ENCODE peak calls at places on chromosomes 12 and 14, in five cellular contexts. One of them, this sample, is unnamed.
A peak's percentile ranks its signal among the peaks of the same experiment; 100 is the strongest.

GRCh38 chr12:102478416-102479098 is 1.8 kb downstream of the IGF1 start:
- DNase-seq in endothelial cell of umbilical vein: no peak
- DNase-seq in AG04450: no peak
- DNase-seq in neural progenitor cell: peak; percentile 64
- DNase-seq in thyroid gland: peak; percentile 33
- DNase-seq in this sample: no peak

GRCh38 chr14:93715279-93715927 is 72.9 kb downstream of the PRIMA1 start:
- DNase-seq in neural progenitor cell: no peak
- DNase-seq in AG04450: no peak
- DNase-seq in thyroid gland: peak; percentile 38
- DNase-seq in endothelial cell of umbilical vein: no peak
- DNase-seq in this sample: no peak

GRCh38 chr12:78085562-78086182 is 255.0 kb downstream of the NAV3 start:
- DNase-seq in AG04450: peak; percentile 15
- DNase-seq in thyroid gland: no peak
- DNase-seq in endothelial cell of umbilical vein: no peak
- DNase-seq in neural progenitor cell: no peak
- DNase-seq in this sample: no peak

GRCh38 chr12:111068281-111068680 is 147.9 kb upstream of the MYL2 start:
- DNase-seq in neural progenitor cell: peak; percentile 41
- DNase-seq in endothelial cell of umbilical vein: no peak
- DNase-seq in AG04450: no peak
- DNase-seq in thyroid gland: no peak
- DNase-seq in this sample: no peak

GRCh38 chr14:99273724-99274345 is 1.8 kb upstream of the BCL11B start:
- DNase-seq in thyroid gland: peak; percentile 59
- DNase-seq in AG04450: no peak
- DNase-seq in neural progenitor cell: no peak
- DNase-seq in endothelial cell of umbilical vein: no peak
- DNase-seq in this sample: no peak

GRCh38 chr14:69651653-69652052 is 40.3 kb downstream of the SUSD6 start:
- DNase-seq in neural progenitor cell: no peak
- DNase-seq in thyroid gland: no peak
- DNase-seq in endothelial cell of umbilical vein: no peak
- DNase-seq in AG04450: no peak
- DNase-seq in this sample: no peak

GRCh38 chr12:71846322-71846940 is 6.9 kb downstream of the TBC1D15 start:
- DNase-seq in thyroid gland: no peak
- DNase-seq in endothelial cell of umbilical vein: peak; percentile 54
- DNase-seq in AG04450: no peak
- DNase-seq in neural progenitor cell: no peak
- DNase-seq in this sample: no peak

GRCh38 chr12:111429760-111430417 is 24.2 kb downstream of the SH2B3 start:
- DNase-seq in neural progenitor cell: no peak
- DNase-seq in thyroid gland: no peak
- DNase-seq in AG04450: no peak
- DNase-seq in endothelial cell of umbilical vein: peak; percentile 61
- DNase-seq in this sample: no peak

GRCh38 chr12:22631863-22632463 is 7.0 kb downstream of the ETNK1 start:
- DNase-seq in neural progenitor cell: no peak
- DNase-seq in AG04450: no peak
- DNase-seq in endothelial cell of umbilical vein: peak; percentile 26
- DNase-seq in thyroid gland: no peak
- DNase-seq in this sample: no peak

GRCh38 chr12:78096909-78097597 is 266.4 kb downstream of the NAV3 start:
- DNase-seq in endothelial cell of umbilical vein: peak; percentile 19
- DNase-seq in AG04450: peak; percentile 26
- DNase-seq in thyroid gland: no peak
- DNase-seq in neural progenitor cell: no peak
- DNase-seq in this sample: no peak

GRCh38 chr12:1795221-1795784 is 25.1 kb upstream of the LRTM2 start:
- DNase-seq in endothelial cell of umbilical vein: no peak
- DNase-seq in neural progenitor cell: no peak
- DNase-seq in thyroid gland: no peak
- DNase-seq in AG04450: no peak
- DNase-seq in this sample: peak; percentile 29

GRCh38 chr12:59742831-59743230 is 147.0 kb downstream of the SLC16A7 start:
- DNase-seq in thyroid gland: no peak
- DNase-seq in neural progenitor cell: no peak
- DNase-seq in endothelial cell of umbilical vein: no peak
- DNase-seq in AG04450: no peak
- DNase-seq in this sample: no peak

GRCh38 chr12:26723379-26724308 is 109.3 kb downstream of the ITPR2 start:
- DNase-seq in thyroid gland: no peak
- DNase-seq in AG04450: no peak
- DNase-seq in endothelial cell of umbilical vein: peak; percentile 63
- DNase-seq in neural progenitor cell: no peak
- DNase-seq in this sample: no peak

GRCh38 chr12:69059465-69060457 is 126.8 kb upstream of the CPM start:
- DNase-seq in AG04450: peak; percentile 54
- DNase-seq in neural progenitor cell: no peak
- DNase-seq in thyroid gland: no peak
- DNase-seq in endothelial cell of umbilical vein: peak; percentile 75
- DNase-seq in this sample: no peak

GRCh38 chr12:16155938-16156337 is 121.5 kb downstream of the SLC15A5 start:
- DNase-seq in AG04450: no peak
- DNase-seq in neural progenitor cell: no peak
- DNase-seq in thyroid gland: no peak
- DNase-seq in endothelial cell of umbilical vein: no peak
- DNase-seq in this sample: no peak

GRCh38 chr12:64611430-64612286 is 1.4 kb downstream of the RASSF3 start:
- DNase-seq in neural progenitor cell: peak; percentile 41
- DNase-seq in endothelial cell of umbilical vein: peak; percentile 55
- DNase-seq in AG04450: no peak
- DNase-seq in thyroid gland: peak; percentile 35
- DNase-seq in this sample: peak; percentile 43

GRCh38 chr14:92456215-92457017 is 57.2 kb upstream of the RIN3 start:
- DNase-seq in AG04450: peak; percentile 54
- DNase-seq in endothelial cell of umbilical vein: peak; percentile 66
- DNase-seq in thyroid gland: peak; percentile 16
- DNase-seq in neural progenitor cell: peak; percentile 83
- DNase-seq in this sample: peak; percentile 58

GRCh38 chr14:72404998-72405397 is 472.8 kb downstream of the RGS6 start:
- DNase-seq in neural progenitor cell: peak; percentile 43
- DNase-seq in AG04450: no peak
- DNase-seq in endothelial cell of umbilical vein: no peak
- DNase-seq in thyroid gland: no peak
- DNase-seq in this sample: no peak

GRCh38 chr12:64608901-64609542 is 1.3 kb upstream of the RASSF3 start:
- DNase-seq in AG04450: no peak
- DNase-seq in endothelial cell of umbilical vein: peak; percentile 80
- DNase-seq in thyroid gland: peak; percentile 6
- DNase-seq in neural progenitor cell: peak; percentile 33
- DNase-seq in this sample: peak; percentile 34

GRCh38 chr12:15824516-15824915 is 35.3 kb upstream of the EPS8 start:
- DNase-seq in AG04450: no peak
- DNase-seq in thyroid gland: no peak
- DNase-seq in neural progenitor cell: no peak
- DNase-seq in endothelial cell of umbilical vein: no peak
- DNase-seq in this sample: no peak

GRCh38 chr14:93120952-93121834 is 5.5 kb upstream of the ITPK1 start:
- DNase-seq in neural progenitor cell: no peak
- DNase-seq in AG04450: no peak
- DNase-seq in thyroid gland: no peak
- DNase-seq in endothelial cell of umbilical vein: no peak
- DNase-seq in this sample: no peak

GRCh38 chr14:48323655-48324054 is 648.2 kb upstream of the MDGA2 start:
- DNase-seq in endothelial cell of umbilical vein: no peak
- DNase-seq in AG04450: no peak
- DNase-seq in neural progenitor cell: no peak
- DNase-seq in thyroid gland: no peak
- DNase-seq in this sample: no peak

GRCh38 chr12:130835436-130835835 is 3.6 kb downstream of the STX2 start:
- DNase-seq in AG04450: no peak
- DNase-seq in endothelial cell of umbilical vein: no peak
- DNase-seq in thyroid gland: no peak
- DNase-seq in neural progenitor cell: no peak
- DNase-seq in this sample: no peak

GRCh38 chr14:68523994-68524725 is 268.7 kb downstream of the ZFP36L1 start:
- DNase-seq in thyroid gland: no peak
- DNase-seq in endothelial cell of umbilical vein: no peak
- DNase-seq in AG04450: no peak
- DNase-seq in neural progenitor cell: no peak
- DNase-seq in this sample: no peak

GRCh38 chr12:118136559-118137003 is 657 bp downstream of the PEBP1 start:
- DNase-seq in thyroid gland: peak; percentile 58
- DNase-seq in AG04450: no peak
- DNase-seq in neural progenitor cell: peak; percentile 68
- DNase-seq in endothelial cell of umbilical vein: peak; percentile 45
- DNase-seq in this sample: peak; percentile 50

DNA sequence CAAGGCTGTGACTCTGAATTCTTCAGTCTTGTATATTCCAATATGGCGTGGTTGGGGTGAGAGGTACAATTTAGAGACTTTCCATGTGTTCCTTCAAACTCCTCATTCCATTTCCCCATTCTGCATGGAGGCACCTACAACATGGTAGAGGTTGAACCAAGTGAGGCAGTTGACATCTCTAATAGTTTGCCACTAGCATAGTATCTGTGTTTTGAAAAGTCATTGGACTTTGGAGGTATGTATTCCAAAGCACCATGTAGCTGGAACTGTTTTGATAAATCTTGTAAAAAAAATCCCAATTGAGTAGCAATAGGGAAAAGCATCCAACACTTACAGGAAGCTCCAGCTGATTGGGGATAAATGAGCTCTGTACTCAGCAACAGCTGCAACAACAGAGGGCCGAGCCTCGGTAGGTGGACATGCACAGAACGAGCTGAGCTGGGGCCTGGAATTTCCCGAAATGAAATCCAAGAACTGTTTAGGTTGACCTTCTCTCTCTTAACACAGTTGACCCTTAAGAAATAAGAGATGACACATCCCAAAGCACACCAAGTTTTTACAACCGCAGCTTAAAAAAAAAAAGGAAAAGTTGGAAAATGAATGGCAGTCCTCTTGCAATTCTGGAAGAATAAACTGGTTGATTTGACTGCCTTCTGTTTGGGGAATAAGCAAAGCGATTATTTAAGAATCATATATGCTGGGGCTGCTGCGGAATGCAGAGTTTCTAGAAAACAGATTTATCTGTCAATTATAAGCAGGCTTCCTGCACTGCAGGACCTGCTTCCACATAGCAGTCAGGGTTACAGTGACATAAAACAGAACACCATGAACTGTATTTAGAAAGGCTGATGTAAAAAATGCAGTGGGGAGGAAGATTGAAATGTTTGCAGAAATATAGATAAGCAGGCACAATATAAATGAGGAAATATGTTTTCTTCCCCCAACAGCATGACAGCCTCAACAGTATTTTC is 194.6 kb upstream of the KRR1 start:
- DNase-seq in neural progenitor cell: no peak
- DNase-seq in endothelial cell of umbilical vein: peak; percentile 98
- DNase-seq in thyroid gland: no peak
- DNase-seq in AG04450: peak; percentile 99
- DNase-seq in this sample: peak; percentile 33
- H3K27ac ChIP-seq in neural progenitor cell: no peak overlapping the region
- H3K27ac ChIP-seq in endothelial cell of umbilical vein: peak overlapping the region; percentile 84
- H3K27ac ChIP-seq in thyroid gland: no peak overlapping the region
- H3K27ac ChIP-seq in AG04450: peak overlapping the region; percentile 84
- H3K27ac ChIP-seq in this sample: peak overlapping the region; percentile 40

GRCh38 chr12:54593716-54594115 is 5.3 kb upstream of the PPP1R1A start:
- DNase-seq in thyroid gland: no peak
- DNase-seq in AG04450: no peak
- DNase-seq in endothelial cell of umbilical vein: no peak
- DNase-seq in neural progenitor cell: no peak
- DNase-seq in this sample: no peak
- H3K27me3 ChIP-seq in thyroid gland: no peaks in the 10 kb centered on the region
- H3K27me3 ChIP-seq in AG04450: peaks cover 41% of the 10 kb centered on the region
- H3K27me3 ChIP-seq in endothelial cell of umbilical vein: peaks cover 40% of the 10 kb centered on the region
- H3K27me3 ChIP-seq in neural progenitor cell: peaks cover 55% of the 10 kb centered on the region
- H3K27me3 ChIP-seq in this sample: no peaks in the 10 kb centered on the region

GRCh38 chr12:3073438-3074255 is 3.5 kb upstream of the TSPAN9 start:
- DNase-seq in AG04450: peak; percentile 69
- DNase-seq in neural progenitor cell: peak; percentile 84
- DNase-seq in thyroid gland: peak; percentile 80
- DNase-seq in endothelial cell of umbilical vein: peak; percentile 90
- DNase-seq in this sample: peak; percentile 88

GRCh38 chr12:3075315-3075714 is 1.9 kb upstream of the TSPAN9 start:
- DNase-seq in neural progenitor cell: no peak
- DNase-seq in endothelial cell of umbilical vein: no peak
- DNase-seq in AG04450: no peak
- DNase-seq in thyroid gland: no peak
- DNase-seq in this sample: no peak

GRCh38 chr12:3077572-3078081 is 448 bp downstream of the TSPAN9 start:
- DNase-seq in thyroid gland: peak; percentile 28
- DNase-seq in endothelial cell of umbilical vein: no peak
- DNase-seq in AG04450: no peak
- DNase-seq in neural progenitor cell: no peak
- DNase-seq in this sample: no peak

GRCh38 chr12:3078086-3078820 is 1.1 kb downstream of the TSPAN9 start:
- DNase-seq in endothelial cell of umbilical vein: peak; percentile 47
- DNase-seq in AG04450: no peak
- DNase-seq in thyroid gland: no peak
- DNase-seq in neural progenitor cell: no peak
- DNase-seq in this sample: no peak

GRCh38 chr12:3076730-3077571 is at the start of gene TSPAN9:
- DNase-seq in neural progenitor cell: peak; percentile 92
- DNase-seq in thyroid gland: peak; percentile 92
- DNase-seq in AG04450: no peak
- DNase-seq in endothelial cell of umbilical vein: peak; percentile 71
- DNase-seq in this sample: peak; percentile 78
- TF ChIP-seq CTCF in neural progenitor cell: no peak
- TF ChIP-seq CTCF in thyroid gland: no peak
- TF ChIP-seq CTCF in AG04450: no peak
- TF ChIP-seq CTCF in endothelial cell of umbilical vein: no peak
- TF ChIP-seq CTCF in this sample: no peak

GRCh38 chr12:96447256-96447655 is 42.1 kb upstream of the CFAP54 start:
- DNase-seq in AG04450: no peak
- DNase-seq in endothelial cell of umbilical vein: no peak
- DNase-seq in thyroid gland: no peak
- DNase-seq in neural progenitor cell: no peak
- DNase-seq in this sample: no peak

GRCh38 chr12:96445743-96446655 is 43.4 kb upstream of the CFAP54 start:
- DNase-seq in neural progenitor cell: no peak
- DNase-seq in AG04450: peak; percentile 79
- DNase-seq in thyroid gland: no peak
- DNase-seq in endothelial cell of umbilical vein: peak; percentile 100
- DNase-seq in this sample: no peak

GRCh38 chr12:96442906-96443305 is 42.7 kb upstream of the CDK17 start:
- DNase-seq in AG04450: no peak
- DNase-seq in thyroid gland: no peak
- DNase-seq in endothelial cell of umbilical vein: no peak
- DNase-seq in neural progenitor cell: no peak
- DNase-seq in this sample: no peak

GRCh38 chr12:96441811-96442210 is 41.6 kb upstream of the CDK17 start:
- DNase-seq in thyroid gland: no peak
- DNase-seq in neural progenitor cell: no peak
- DNase-seq in AG04450: no peak
- DNase-seq in endothelial cell of umbilical vein: no peak
- DNase-seq in this sample: no peak

DNA sequence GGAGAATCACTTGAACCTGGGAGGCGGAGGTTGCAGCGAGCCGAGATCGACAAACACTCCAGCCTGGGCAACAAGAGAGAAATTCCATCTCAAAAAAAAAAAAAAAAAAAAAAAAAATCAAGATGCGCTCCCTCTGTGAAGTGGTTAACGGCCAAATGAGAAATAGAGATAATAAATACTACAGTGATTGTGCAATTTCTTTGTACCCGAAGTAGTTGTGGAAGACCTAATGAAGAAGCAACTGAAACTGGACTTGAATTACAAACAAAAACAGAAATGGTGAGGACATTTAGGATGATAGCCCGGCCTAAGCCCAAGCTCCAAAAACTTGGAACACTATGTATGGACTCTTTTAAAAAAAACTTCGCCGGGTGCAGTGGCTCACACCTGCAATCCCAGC is 44.2 kb upstream of the CDK17 start:
- DNase-seq in endothelial cell of umbilical vein: no peak
- DNase-seq in neural progenitor cell: no peak
- DNase-seq in thyroid gland: no peak
- DNase-seq in AG04450: no peak
- DNase-seq in this sample: no peak
- H3K27ac ChIP-seq in endothelial cell of umbilical vein: peak overlapping the region; percentile 96
- H3K27ac ChIP-seq in neural progenitor cell: no peak overlapping the region
- H3K27ac ChIP-seq in thyroid gland: no peak overlapping the region
- H3K27ac ChIP-seq in AG04450: peak overlapping the region; percentile 31
- H3K27ac ChIP-seq in this sample: peak overlapping the region; percentile 10

This sample was measured in lung.